ENCODE peak calls at places on chromosomes 12 and 14, in four cellular contexts. V, L, U and B are unnamed samples.

GRCh38 chr12:98483621-98484455 is 31.6 kb upstream of the TMPO start:
- DNase-seq in V (no peak), L (no peak), U (no peak), B (peak; percentile 30)

GRCh38 chr12:95859344-95859816 is 628 bp downstream of the SNRPF start:
- DNase-seq in V (peak; percentile 62), L (no peak), U (no peak), B (peak; percentile 26)

GRCh38 chr12:89212339-89212771 is 139.9 kb downstream of the DUSP6 start:
- DNase-seq in V (no peak), L (no peak), U (no peak), B (no peak)

GRCh38 chr12:112988224-112988623 is 9.9 kb downstream of the OAS2 start:
- DNase-seq in V (peak; percentile 63), L (no peak), U (no peak), B (no peak)

GRCh38 chr14:94483729-94484275 is 7.8 kb upstream of the SERPINA9 start:
- DNase-seq in V (no peak), L (no peak), U (no peak), B (no peak)

GRCh38 chr14:82447586-82447985 is 913.9 kb upstream of the SEL1L start:
- DNase-seq in V (no peak), L (no peak), U (no peak), B (no peak)

GRCh38 chr12:70617450-70617849 is 19.8 kb downstream of the PTPRB start:
- DNase-seq in V (no peak), L (no peak), U (no peak), B (no peak)

GRCh38 chr14:96126339-96126770 is 78.3 kb upstream of the BDKRB2 start:
- DNase-seq in V (peak; percentile 48), L (peak; percentile 7), U (no peak), B (no peak)

GRCh38 chr14:94313991-94314655 is 9.0 kb downstream of the SERPINA6 start:
- DNase-seq in V (no peak), L (no peak), U (no peak), B (no peak)

GRCh38 chr14:69315302-69315701 is 55.3 kb downstream of the GALNT16 start:
- DNase-seq in V (no peak), L (no peak), U (no peak), B (peak; percentile 40)

GRCh38 chr14:102579696-102580551 is 12.5 kb upstream of the RCOR1 start:
- DNase-seq in V (no peak), L (no peak), U (peak; percentile 20), B (peak; percentile 83)

GRCh38 chr14:72024043-72024407 is 91.8 kb downstream of the RGS6 start:
- DNase-seq in V (peak; percentile 91), L (peak; percentile 1), U (no peak), B (peak; percentile 25)

GRCh38 chr12:63929426-63929825 is 84.9 kb downstream of the SRGAP1 start:
- DNase-seq in V (no peak), L (no peak), U (no peak), B (no peak)

GRCh38 chr14:80681651-80682050 is 259.9 kb downstream of the CEP128 start:
- DNase-seq in V (no peak), L (no peak), U (no peak), B (no peak)

GRCh38 chr14:95375539-95376109 is 55.9 kb upstream of the CLMN start:
- DNase-seq in V (no peak), L (no peak), U (no peak), B (no peak)

GRCh38 chr14:59831121-59831730 is 39.4 kb downstream of the RTN1 start:
- DNase-seq in V (no peak), L (no peak), U (no peak), B (no peak)

GRCh38 chr14:99260652-99261551 is 11.1 kb downstream of the BCL11B start:
- DNase-seq in V (peak; percentile 89), L (peak; percentile 52), U (no peak), B (no peak)

GRCh38 chr12:47747115-47747514 is 11.6 kb downstream of the RAPGEF3 start:
- DNase-seq in V (no peak), L (no peak), U (no peak), B (no peak)

GRCh38 chr12:6735448-6736191 is 11.8 kb downstream of the COPS7A start:
- DNase-seq in V (peak; percentile 39), L (peak; percentile 9), U (no peak), B (peak; percentile 72)

GRCh38 chr14:96039633-96040311 is 610 bp downstream of the C14orf132 start:
- DNase-seq in V (no peak), L (no peak), U (no peak), B (peak; percentile 67)

GRCh38 chr12:89947437-89948265 is 239.0 kb upstream of the ATP2B1 start:
- DNase-seq in V (no peak), L (no peak), U (peak; percentile 87), B (peak; percentile 90)

GRCh38 chr14:78758333-78758732 is 588.2 kb downstream of the NRXN3 start:
- DNase-seq in V (no peak), L (no peak), U (no peak), B (peak; percentile 78)

GRCh38 chr14:95710106-95710505 is 3.8 kb downstream of the TCL1A start:
- DNase-seq in V (no peak), L (no peak), U (no peak), B (no peak)

GRCh38 chr14:56172571-56172971 is 54.4 kb downstream of the PELI2 start:
- DNase-seq in V (peak; percentile 62), L (no peak), U (peak; percentile 31), B (peak; percentile 82)

GRCh38 chr12:102776041-102776440 is 141.0 kb downstream of the PAH start:
- DNase-seq in V (no peak), L (no peak), U (no peak), B (no peak)

GRCh38 chr14:20707622-20708021 is 19.1 kb downstream of the ANG start:
- DNase-seq in V (no peak), L (no peak), U (no peak), B (no peak)

GRCh38 chr14:80940146-80940545 is 1.4 kb downstream of the CEP128 start:
- DNase-seq in V (peak; percentile 79), L (no peak), U (no peak), B (no peak)

GRCh38 chr14:26872510-26872909 is 274.7 kb upstream of the NOVA1 start:
- DNase-seq in V (no peak), L (no peak), U (no peak), B (peak; percentile 93)